ENCODE peak calls at places on chromosomes 13 and 19, in eight cellular contexts. One of them, this sample, is unnamed.

GRCh38 chr13:46586766-46587509 is 34.0 kb downstream of the LRCH1 start:
- DNase-seq in cardiac muscle cell: no peak
- DNase-seq in CD8-positive, alpha-beta memory T cell: no peak
- DNase-seq in right lobe of liver: no peak
- DNase-seq in effector memory CD4-positive, alpha-beta T cell: no peak
- DNase-seq in tibial artery: no peak
- DNase-seq in stomach: no peak
- DNase-seq in pancreas: no peak
- DNase-seq in this sample: no peak

GRCh38 chr19:49683814-49684250 is 5.6 kb upstream of the ADM5 start:
- DNase-seq in cardiac muscle cell: no peak
- DNase-seq in CD8-positive, alpha-beta memory T cell: no peak
- DNase-seq in right lobe of liver: no peak
- DNase-seq in effector memory CD4-positive, alpha-beta T cell: no peak
- DNase-seq in tibial artery: no peak
- DNase-seq in stomach: no peak
- DNase-seq in pancreas: no peak
- DNase-seq in this sample: no peak

GRCh38 chr19:38676023-38676877 is 28.8 kb downstream of the ACTN4 start:
- DNase-seq in cardiac muscle cell: no peak
- DNase-seq in CD8-positive, alpha-beta memory T cell: no peak
- DNase-seq in right lobe of liver: no peak
- DNase-seq in effector memory CD4-positive, alpha-beta T cell: no peak
- DNase-seq in tibial artery: no peak
- DNase-seq in stomach: no peak
- DNase-seq in pancreas: peak; percentile 21
- DNase-seq in this sample: no peak

GRCh38 chr19:50896591-50897190 is 14.5 kb downstream of the KLK4 start:
- DNase-seq in cardiac muscle cell: no peak
- DNase-seq in CD8-positive, alpha-beta memory T cell: no peak
- DNase-seq in right lobe of liver: no peak
- DNase-seq in effector memory CD4-positive, alpha-beta T cell: no peak
- DNase-seq in tibial artery: peak; percentile 58
- DNase-seq in stomach: no peak
- DNase-seq in pancreas: peak; percentile 66
- DNase-seq in this sample: no peak

GRCh38 chr13:112658807-112659206 is 31.0 kb upstream of the ATP11A start:
- DNase-seq in cardiac muscle cell: no peak
- DNase-seq in CD8-positive, alpha-beta memory T cell: no peak
- DNase-seq in right lobe of liver: no peak
- DNase-seq in effector memory CD4-positive, alpha-beta T cell: no peak
- DNase-seq in tibial artery: no peak
- DNase-seq in stomach: no peak
- DNase-seq in pancreas: no peak
- DNase-seq in this sample: no peak

GRCh38 chr13:107119989-107120881 is 552.3 kb upstream of the ARGLU1 start:
- DNase-seq in cardiac muscle cell: no peak
- DNase-seq in CD8-positive, alpha-beta memory T cell: no peak
- DNase-seq in right lobe of liver: no peak
- DNase-seq in effector memory CD4-positive, alpha-beta T cell: no peak
- DNase-seq in tibial artery: no peak
- DNase-seq in stomach: no peak
- DNase-seq in pancreas: no peak
- DNase-seq in this sample: no peak

GRCh38 chr13:41488124-41488523 is 30.8 kb downstream of the RGCC start:
- DNase-seq in cardiac muscle cell: no peak
- DNase-seq in CD8-positive, alpha-beta memory T cell: no peak
- DNase-seq in right lobe of liver: no peak
- DNase-seq in effector memory CD4-positive, alpha-beta T cell: no peak
- DNase-seq in tibial artery: no peak
- DNase-seq in stomach: no peak
- DNase-seq in pancreas: no peak
- DNase-seq in this sample: no peak

GRCh38 chr13:92843549-92843948 is 383.1 kb upstream of the GPC6 start:
- DNase-seq in cardiac muscle cell: no peak
- DNase-seq in CD8-positive, alpha-beta memory T cell: no peak
- DNase-seq in right lobe of liver: no peak
- DNase-seq in effector memory CD4-positive, alpha-beta T cell: no peak
- DNase-seq in tibial artery: no peak
- DNase-seq in stomach: no peak
- DNase-seq in pancreas: no peak
- DNase-seq in this sample: no peak

GRCh38 chr19:17777840-17778620 is 16.9 kb upstream of the B3GNT3 start:
- DNase-seq in cardiac muscle cell: peak; percentile 42
- DNase-seq in CD8-positive, alpha-beta memory T cell: no peak
- DNase-seq in right lobe of liver: peak; percentile 59
- DNase-seq in effector memory CD4-positive, alpha-beta T cell: no peak
- DNase-seq in tibial artery: peak; percentile 73
- DNase-seq in stomach: peak; percentile 79
- DNase-seq in pancreas: peak; percentile 55
- DNase-seq in this sample: peak; percentile 87

GRCh38 chr19:54335164-54335563 is 3.8 kb downstream of the LILRA4 start:
- DNase-seq in cardiac muscle cell: no peak
- DNase-seq in CD8-positive, alpha-beta memory T cell: no peak
- DNase-seq in right lobe of liver: no peak
- DNase-seq in effector memory CD4-positive, alpha-beta T cell: no peak
- DNase-seq in tibial artery: no peak
- DNase-seq in stomach: no peak
- DNase-seq in pancreas: no peak
- DNase-seq in this sample: no peak

GRCh38 chr19:14837391-14837790 is 2.4 kb upstream of the OR7A5 start:
- DNase-seq in cardiac muscle cell: no peak
- DNase-seq in CD8-positive, alpha-beta memory T cell: no peak
- DNase-seq in right lobe of liver: no peak
- DNase-seq in effector memory CD4-positive, alpha-beta T cell: no peak
- DNase-seq in tibial artery: no peak
- DNase-seq in stomach: no peak
- DNase-seq in pancreas: no peak
- DNase-seq in this sample: no peak

GRCh38 chr13:28438598-28439334 is 56.2 kb downstream of the FLT1 start:
- DNase-seq in cardiac muscle cell: peak; percentile 40
- DNase-seq in CD8-positive, alpha-beta memory T cell: no peak
- DNase-seq in right lobe of liver: no peak
- DNase-seq in effector memory CD4-positive, alpha-beta T cell: no peak
- DNase-seq in tibial artery: no peak
- DNase-seq in stomach: no peak
- DNase-seq in pancreas: no peak
- DNase-seq in this sample: peak; percentile 97

GRCh38 chr13:23946900-23947299 is 49.6 kb upstream of the C1QTNF9B start:
- DNase-seq in cardiac muscle cell: no peak
- DNase-seq in CD8-positive, alpha-beta memory T cell: no peak
- DNase-seq in right lobe of liver: no peak
- DNase-seq in effector memory CD4-positive, alpha-beta T cell: no peak
- DNase-seq in tibial artery: no peak
- DNase-seq in stomach: no peak
- DNase-seq in pancreas: peak; percentile 7
- DNase-seq in this sample: no peak

GRCh38 chr13:44304433-44304725 is 69.2 kb upstream of the SERP2 start:
- DNase-seq in cardiac muscle cell: no peak
- DNase-seq in CD8-positive, alpha-beta memory T cell: no peak
- DNase-seq in right lobe of liver: no peak
- DNase-seq in effector memory CD4-positive, alpha-beta T cell: no peak
- DNase-seq in tibial artery: no peak
- DNase-seq in stomach: no peak
- DNase-seq in pancreas: no peak
- DNase-seq in this sample: no peak

GRCh38 chr13:24943136-24943535 is 152.8 kb upstream of the PABPC3 start:
- DNase-seq in cardiac muscle cell: no peak
- DNase-seq in CD8-positive, alpha-beta memory T cell: no peak
- DNase-seq in right lobe of liver: no peak
- DNase-seq in effector memory CD4-positive, alpha-beta T cell: no peak
- DNase-seq in tibial artery: no peak
- DNase-seq in stomach: no peak
- DNase-seq in pancreas: no peak
- DNase-seq in this sample: no peak

GRCh38 chr13:93145199-93145598 is 81.4 kb upstream of the GPC6 start:
- DNase-seq in cardiac muscle cell: no peak
- DNase-seq in CD8-positive, alpha-beta memory T cell: no peak
- DNase-seq in right lobe of liver: no peak
- DNase-seq in effector memory CD4-positive, alpha-beta T cell: no peak
- DNase-seq in tibial artery: no peak
- DNase-seq in stomach: no peak
- DNase-seq in pancreas: no peak
- DNase-seq in this sample: no peak

GRCh38 chr19:1251233-1251502 is 2.8 kb downstream of the MIDN start:
- DNase-seq in cardiac muscle cell: peak; percentile 60
- DNase-seq in CD8-positive, alpha-beta memory T cell: no peak
- DNase-seq in right lobe of liver: no peak
- DNase-seq in effector memory CD4-positive, alpha-beta T cell: no peak
- DNase-seq in tibial artery: no peak
- DNase-seq in stomach: peak; percentile 72
- DNase-seq in pancreas: no peak
- DNase-seq in this sample: peak; percentile 26
- H3K4me1 ChIP-seq in cardiac muscle cell: peaks cover 11% of the 10 kb centered on the region
- H3K4me1 ChIP-seq in CD8-positive, alpha-beta memory T cell: peaks cover 37% of the 10 kb centered on the region
- H3K4me1 ChIP-seq in right lobe of liver: peaks cover 64% of the 10 kb centered on the region
- H3K4me1 ChIP-seq in effector memory CD4-positive, alpha-beta T cell: peaks cover 53% of the 10 kb centered on the region
- H3K4me1 ChIP-seq in tibial artery: peaks cover 7% of the 10 kb centered on the region
- H3K4me1 ChIP-seq in stomach: peaks cover 65% of the 10 kb centered on the region
- H3K4me1 ChIP-seq in pancreas: peaks cover 37% of the 10 kb centered on the region
- H3K4me1 ChIP-seq in this sample: peaks cover 4% of the 10 kb centered on the region

GRCh38 chr19:1412995-1413889 is 5.9 kb downstream of the DAZAP1 start:
- DNase-seq in cardiac muscle cell: no peak
- DNase-seq in CD8-positive, alpha-beta memory T cell: no peak
- DNase-seq in right lobe of liver: no peak
- DNase-seq in effector memory CD4-positive, alpha-beta T cell: no peak
- DNase-seq in tibial artery: no peak
- DNase-seq in stomach: no peak
- DNase-seq in pancreas: no peak
- DNase-seq in this sample: no peak
- H3K4me1 ChIP-seq in cardiac muscle cell: peaks cover 33% of the 10 kb centered on the region
- H3K4me1 ChIP-seq in CD8-positive, alpha-beta memory T cell: peaks cover 64% of the 10 kb centered on the region
- H3K4me1 ChIP-seq in right lobe of liver: peaks cover 81% of the 10 kb centered on the region
- H3K4me1 ChIP-seq in effector memory CD4-positive, alpha-beta T cell: peaks cover 64% of the 10 kb centered on the region
- H3K4me1 ChIP-seq in tibial artery: peaks cover 8% of the 10 kb centered on the region
- H3K4me1 ChIP-seq in stomach: peaks cover 97% of the 10 kb centered on the region
- H3K4me1 ChIP-seq in pancreas: peaks cover 75% of the 10 kb centered on the region
- H3K4me1 ChIP-seq in this sample: peaks cover 18% of the 10 kb centered on the region

DNA sequence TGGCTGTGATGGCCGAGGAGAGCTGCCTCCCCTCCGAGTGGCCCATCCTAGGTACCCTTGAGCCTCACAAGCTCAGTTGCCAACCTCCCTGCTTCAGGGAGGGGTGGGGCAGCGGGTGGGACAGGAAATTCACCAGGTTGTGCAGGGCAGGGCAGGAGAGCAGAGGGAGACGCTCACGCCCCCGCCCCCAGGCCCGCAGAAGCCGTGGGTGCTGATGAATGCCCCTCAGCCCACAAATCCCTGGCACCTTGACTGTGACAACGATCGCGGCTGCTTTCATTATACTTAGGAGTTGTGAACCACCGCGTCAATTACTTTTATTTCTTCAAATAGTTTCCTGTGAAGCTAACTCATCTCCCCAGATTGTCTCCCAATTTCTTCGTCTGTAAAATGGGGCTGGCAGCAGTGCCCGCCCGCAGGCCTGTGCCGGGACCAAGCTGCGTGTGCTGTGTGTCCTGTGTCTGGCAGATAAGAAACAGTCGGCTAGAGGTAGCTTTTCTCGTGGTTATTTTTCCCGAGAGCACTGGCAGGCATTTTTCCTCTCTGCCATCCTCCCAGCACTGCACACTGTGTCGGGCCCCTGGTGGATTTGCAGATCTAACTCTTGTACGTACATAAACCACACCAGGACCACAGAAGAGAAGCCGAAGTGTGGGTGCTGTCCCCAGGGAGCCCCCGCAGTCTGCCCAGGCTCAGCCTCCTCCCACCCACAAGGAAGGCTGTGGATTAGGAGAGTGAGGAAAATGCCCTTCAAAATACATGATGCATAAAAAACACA is 7.9 kb upstream of the RASA3 start:
- DNase-seq in cardiac muscle cell: no peak
- DNase-seq in CD8-positive, alpha-beta memory T cell: peak; percentile 76
- DNase-seq in right lobe of liver: peak; percentile 29
- DNase-seq in effector memory CD4-positive, alpha-beta T cell: no peak
- DNase-seq in tibial artery: peak; percentile 59
- DNase-seq in stomach: no peak
- DNase-seq in pancreas: peak; percentile 24
- DNase-seq in this sample: no peak
- H3K4me1 ChIP-seq in cardiac muscle cell: no peaks in the 10 kb centered on the region
- H3K4me1 ChIP-seq in CD8-positive, alpha-beta memory T cell: peaks cover 60% of the 10 kb centered on the region
- H3K4me1 ChIP-seq in right lobe of liver: no peaks in the 10 kb centered on the region
- H3K4me1 ChIP-seq in effector memory CD4-positive, alpha-beta T cell: peaks cover 54% of the 10 kb centered on the region
- H3K4me1 ChIP-seq in tibial artery: no peaks in the 10 kb centered on the region
- H3K4me1 ChIP-seq in stomach: peaks cover 21% of the 10 kb centered on the region
- H3K4me1 ChIP-seq in pancreas: peaks cover 6% of the 10 kb centered on the region
- H3K4me1 ChIP-seq in this sample: no peaks in the 10 kb centered on the region

GRCh38 chr13:110317496-110318195 is 10.6 kb downstream of the COL4A2 start:
- DNase-seq in cardiac muscle cell: no peak
- DNase-seq in CD8-positive, alpha-beta memory T cell: no peak
- DNase-seq in right lobe of liver: no peak
- DNase-seq in effector memory CD4-positive, alpha-beta T cell: no peak
- DNase-seq in tibial artery: peak; percentile 62
- DNase-seq in stomach: no peak
- DNase-seq in pancreas: no peak
- DNase-seq in this sample: no peak

GRCh38 chr13:110319397-110319773 is 12.3 kb downstream of the COL4A2 start:
- DNase-seq in cardiac muscle cell: no peak
- DNase-seq in CD8-positive, alpha-beta memory T cell: no peak
- DNase-seq in right lobe of liver: no peak
- DNase-seq in effector memory CD4-positive, alpha-beta T cell: no peak
- DNase-seq in tibial artery: peak; percentile 48
- DNase-seq in stomach: no peak
- DNase-seq in pancreas: no peak
- DNase-seq in this sample: no peak

GRCh38 chr13:110320645-110321044 is 13.6 kb downstream of the COL4A2 start:
- DNase-seq in cardiac muscle cell: no peak
- DNase-seq in CD8-positive, alpha-beta memory T cell: no peak
- DNase-seq in right lobe of liver: no peak
- DNase-seq in effector memory CD4-positive, alpha-beta T cell: no peak
- DNase-seq in tibial artery: no peak
- DNase-seq in stomach: no peak
- DNase-seq in pancreas: no peak
- DNase-seq in this sample: no peak

GRCh38 chr13:110318920-110319319 is 11.8 kb downstream of the COL4A2 start:
- DNase-seq in cardiac muscle cell: no peak
- DNase-seq in CD8-positive, alpha-beta memory T cell: no peak
- DNase-seq in right lobe of liver: no peak
- DNase-seq in effector memory CD4-positive, alpha-beta T cell: no peak
- DNase-seq in tibial artery: peak; percentile 54
- DNase-seq in stomach: no peak
- DNase-seq in pancreas: no peak
- DNase-seq in this sample: no peak

DNA sequence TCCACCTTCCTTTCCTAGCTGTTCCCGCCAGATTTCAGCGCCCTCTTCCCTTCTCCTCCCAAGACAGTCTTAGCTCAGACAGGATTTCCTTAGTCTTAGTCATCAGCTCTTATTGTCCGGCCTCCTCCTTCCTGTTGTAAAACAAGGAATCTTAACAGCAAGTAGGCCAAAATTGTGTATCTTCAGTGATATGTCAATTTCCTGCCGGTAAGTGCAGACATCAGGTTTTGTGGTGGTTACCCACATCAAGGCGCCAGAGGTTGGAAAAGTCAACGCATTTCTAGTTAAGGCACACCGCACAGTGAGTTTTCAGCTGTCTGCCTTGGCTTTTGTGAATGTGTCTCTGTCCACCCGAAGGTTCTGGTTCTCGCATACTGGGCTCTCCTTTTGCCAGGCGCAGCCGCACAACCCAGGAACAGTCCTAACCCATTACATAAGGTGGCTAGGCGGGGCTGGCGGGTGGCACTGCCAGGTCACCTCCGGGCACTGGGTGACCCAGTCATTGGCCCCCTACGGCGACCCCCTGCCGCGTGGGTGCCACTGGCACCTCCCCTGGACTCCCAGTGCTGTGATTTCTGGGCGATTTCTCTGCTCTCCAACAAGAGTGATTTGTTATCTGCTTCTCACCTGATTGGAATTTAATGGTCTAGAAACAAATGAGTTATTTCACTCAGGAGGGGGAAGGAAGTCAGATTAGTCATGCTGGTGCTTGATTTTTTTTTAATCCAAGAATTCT is 12.9 kb downstream of the COL4A2 start:
- DNase-seq in cardiac muscle cell: no peak
- DNase-seq in CD8-positive, alpha-beta memory T cell: no peak
- DNase-seq in right lobe of liver: no peak
- DNase-seq in effector memory CD4-positive, alpha-beta T cell: no peak
- DNase-seq in tibial artery: peak; percentile 78
- DNase-seq in stomach: no peak
- DNase-seq in pancreas: peak; percentile 82
- DNase-seq in this sample: no peak
- H3K4me1 ChIP-seq in cardiac muscle cell: peaks cover 17% of the 10 kb centered on the region
- H3K4me1 ChIP-seq in CD8-positive, alpha-beta memory T cell: no peaks in the 10 kb centered on the region
- H3K4me1 ChIP-seq in right lobe of liver: no peaks in the 10 kb centered on the region
- H3K4me1 ChIP-seq in effector memory CD4-positive, alpha-beta T cell: no peaks in the 10 kb centered on the region
- H3K4me1 ChIP-seq in tibial artery: peaks cover 8% of the 10 kb centered on the region
- H3K4me1 ChIP-seq in stomach: no peaks in the 10 kb centered on the region
- H3K4me1 ChIP-seq in pancreas: no peaks in the 10 kb centered on the region
- H3K4me1 ChIP-seq in this sample: no peaks in the 10 kb centered on the region

This sample was measured in HAP-1.